ENCODE peak calls at places on chromosomes 11 and 22, in five cellular contexts. M, B, O, W and P are unnamed samples.

GRCh38 chr11:115544422-115544821 is 40.2 kb upstream of the CADM1 start:
- DNase-seq in M (no peak), B (no peak), O (no peak), W (no peak), P (no peak)

GRCh38 chr22:24389680-24390079 is 37.7 kb upstream of the ADORA2A start:
- DNase-seq in M (no peak), B (no peak), O (no peak), W (no peak), P (no peak)

GRCh38 chr22:42895087-42895486 is 38.0 kb upstream of the ARFGAP3 start:
- DNase-seq in M (no peak), B (no peak), O (no peak), W (no peak), P (no peak)

GRCh38 chr11:129075757-129076156 is 116.4 kb downstream of the ARHGAP32 start:
- DNase-seq in M (no peak), B (no peak), O (no peak), W (no peak), P (no peak)

GRCh38 chr11:111565111-111565720 is 24.7 kb downstream of the LAYN start:
- DNase-seq in M (peak), B (peak), O (peak), W (no peak), P (no peak)

GRCh38 chr22:26484360-26484706 is 656 bp downstream of the SRRD start:
- DNase-seq in M (no peak), B (no peak), O (no peak), W (no peak), P (no peak)

GRCh38 chr22:27408068-27408467 is 393.5 kb downstream of the MN1 start:
- DNase-seq in M (no peak), B (no peak), O (no peak), W (no peak), P (no peak)

GRCh38 chr11:66221726-66222236 is 46.7 kb upstream of the RAB1B start:
- DNase-seq in M (no peak), B (peak), O (no peak), W (no peak), P (peak)

GRCh38 chr11:9831122-9831521 is 167.2 kb downstream of the SWAP70 start:
- DNase-seq in M (no peak), B (no peak), O (no peak), W (no peak), P (no peak)

GRCh38 chr11:67273260-67273990 is 7.2 kb downstream of the GRK2 start:
- DNase-seq in M (no peak), B (peak), O (peak), W (no peak), P (no peak)

GRCh38 chr11:46237248-46238077 is 40.0 kb upstream of the CREB3L1 start:
- DNase-seq in M (peak), B (peak), O (peak), W (peak), P (no peak)

GRCh38 chr22:31055322-31056159 is 25.6 kb upstream of the SMTN start:
- DNase-seq in M (no peak), B (peak), O (peak), W (no peak), P (peak)

GRCh38 chr11:76691655-76692054 is 21.1 kb upstream of the LRRC32 start:
- DNase-seq in M (no peak), B (no peak), O (no peak), W (no peak), P (no peak)

GRCh38 chr22:43135565-43135964 is 7.6 kb downstream of the MCAT start:
- DNase-seq in M (no peak), B (no peak), O (no peak), W (no peak), P (no peak)

GRCh38 chr22:27420186-27420816 is 381.3 kb downstream of the MN1 start:
- DNase-seq in M (no peak), B (no peak), O (no peak), W (no peak), P (no peak)

GRCh38 chr11:73640567-73640966 is 5.8 kb upstream of the PLEKHB1 start:
- DNase-seq in M (no peak), B (no peak), O (no peak), W (no peak), P (no peak)

GRCh38 chr11:73645972-73646631 is at the start of gene PLEKHB1:
- DNase-seq in M (no peak), B (no peak), O (no peak), W (no peak), P (no peak)

GRCh38 chr11:73637012-73637411 is 9.4 kb upstream of the PLEKHB1 start:
- DNase-seq in M (no peak), B (no peak), O (no peak), W (no peak), P (no peak)

GRCh38 chr11:73645570-73645969 is 811 bp upstream of the PLEKHB1 start:
- DNase-seq in M (no peak), B (no peak), O (no peak), W (no peak), P (no peak)

GRCh38 chr11:73641668-73642067 is 4.7 kb upstream of the PLEKHB1 start:
- DNase-seq in M (no peak), B (no peak), O (no peak), W (no peak), P (no peak)
- H3K27ac ChIP-seq in M (no peak), B (no peak), O (no peak), W (no peak), P (no peak)

GRCh38 chr11:47551086-47551485 is 1.8 kb downstream of the CELF1 start:
- DNase-seq in M (no peak), B (no peak), O (no peak), W (no peak), P (no peak)
- TF ChIP-seq CTCF in M (peak), B (no peak), O (no peak), W (peak), P (no peak)

GRCh38 chr11:69159153-69159850 is 3.6 kb downstream of the SMIM38 start:
- DNase-seq in M (no peak), B (no peak), O (no peak), W (no peak), P (no peak)
- H3K27ac ChIP-seq in M (no peak), B (no peak), O (no peak), W (no peak), P (no peak)

DNA sequence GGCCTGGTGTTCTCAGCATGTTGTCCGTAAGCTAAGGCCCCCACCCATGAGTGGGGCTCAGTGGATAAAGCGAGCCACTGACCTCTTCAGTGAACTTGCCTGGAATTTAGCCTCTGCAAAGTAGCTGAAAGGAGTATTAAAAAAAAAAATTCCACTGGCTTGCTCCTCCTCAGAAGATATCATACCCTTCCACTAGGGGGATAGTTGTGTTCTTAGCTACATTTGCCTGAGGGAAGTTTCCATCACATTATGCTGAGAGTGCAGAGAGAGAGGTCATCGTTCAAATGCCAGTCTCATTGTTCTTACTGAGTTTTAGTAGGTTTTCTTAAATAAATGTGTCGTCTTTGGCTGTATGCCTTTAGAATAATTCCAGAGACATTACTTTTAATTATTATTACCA is 879.7 kb downstream of the JRKL start:
- DNase-seq in M (no peak), B (no peak), O (no peak), W (peak), P (no peak)
- TF ChIP-seq CTCF in M (no peak), B (no peak), O (no peak), W (peak), P (no peak)